ENCODE peak calls at places on chromosomes 13 and 19, in nine cellular contexts. S is brain microvascular endothelial cell; M is SW 1271; O is GM04504; C is H9; T is neural crest cell; E is stimulated activated CD4-positive, alpha-beta T cell treated with anti-CD3 and anti-CD28 coated beads, TNF-alpha, amount 100 ng/mL, for 1 hour; B is stimulated activated CD8-positive, alpha-beta memory T cell treated with anti-CD3 and anti-CD28 coated beads, Interleukin-7, amount 100 ng/mL, for 1 hour; N is activated CD8-positive, alpha-beta memory T cell treated with anti-CD3 and anti-CD28 coated beads for 48 hours. X is an unnamed sample.

GRCh38 chr19:3585301-3586123 is at the start of gene GIPC3:
- DNase-seq in N (no peak), C (no peak), O (no peak), B (no peak), E (no peak), M (no peak), T (no peak), S (no peak), X (no peak)

GRCh38 chr19:17555929-17556813 is 722 bp downstream of the COLGALT1 start:
- DNase-seq in O (no peak), C (peak), B (no peak), E (no peak), T (peak), N (peak), S (peak), M (peak), X (peak)

GRCh38 chr19:18118420-18119242 is 21.1 kb downstream of the MAST3 start:
- DNase-seq in B (no peak), C (no peak), T (no peak), E (no peak), S (no peak), O (no peak), M (no peak), N (no peak), X (no peak)

GRCh38 chr19:18796239-18796638 is 5.1 kb upstream of the COMP start:
- DNase-seq in C (no peak), B (no peak), M (no peak), E (no peak), O (no peak), S (no peak), T (no peak), N (no peak), X (peak)

GRCh38 chr13:92187378-92187989 is 789.1 kb downstream of the GPC5 start:
- DNase-seq in C (no peak), S (peak), O (peak), N (no peak), E (no peak), B (no peak), T (peak), M (peak), X (peak)

GRCh38 chr19:31112158-31112557 is 237.1 kb downstream of the TSHZ3 start:
- DNase-seq in E (no peak), O (no peak), T (no peak), C (no peak), N (no peak), B (no peak), S (no peak), M (no peak), X (no peak)

GRCh38 chr19:50465000-50465399 is 11.3 kb upstream of the EMC10 start:
- DNase-seq in E (no peak), N (no peak), M (no peak), O (no peak), S (no peak), B (no peak), C (no peak), T (no peak), X (no peak)

GRCh38 chr13:27354379-27354778 is 70.0 kb upstream of the GTF3A start:
- DNase-seq in S (peak), B (no peak), N (no peak), T (no peak), O (peak), C (no peak), M (no peak), E (no peak), X (peak)

GRCh38 chr13:98173431-98173921 is 3.6 kb downstream of the RNF113B start:
- DNase-seq in O (peak), T (no peak), B (no peak), M (no peak), N (no peak), C (no peak), E (no peak), S (peak), X (peak)

GRCh38 chr13:99384468-99384867 is 77.3 kb upstream of the GPR183 start:
- DNase-seq in T (no peak), O (no peak), M (no peak), N (no peak), S (no peak), B (no peak), C (peak), E (no peak), X (no peak)

GRCh38 chr13:94154362-94154761 is 325.1 kb downstream of the DCT start:
- DNase-seq in M (no peak), O (peak), E (no peak), N (no peak), T (no peak), B (no peak), C (no peak), S (peak), X (peak)

GRCh38 chr13:90103099-90103784 is 1244.2 kb upstream of the MIR17HG start:
- DNase-seq in C (no peak), T (no peak), N (no peak), B (no peak), S (no peak), M (no peak), O (no peak), E (no peak), X (no peak)

GRCh38 chr19:48993175-48994034 is at the start of the genes GYS1 and RUVBL2:
- DNase-seq in O (peak), C (peak), S (peak), B (peak), N (peak), E (peak), T (peak), M (peak), X (peak)